ENCODE peak calls at places on chromosomes 1 and 21, in nine cellular contexts. One of them, this sample, is unnamed.

GRCh38 chr1:30872033-30872947 is 36.3 kb downstream of the SDC3 start:
- DNase-seq in iris pigment epithelial cell: no peak
- DNase-seq in HCT116: no peak
- DNase-seq in left lobe of liver: no peak
- DNase-seq in heart right ventricle: no peak
- DNase-seq in GM13976: no peak
- DNase-seq in ELR: no peak
- DNase-seq in AG10803: no peak
- DNase-seq in effector memory CD8-positive, alpha-beta T cell: no peak
- DNase-seq in this sample: no peak

GRCh38 chr1:59015708-59016107 is 231.9 kb upstream of the JUN start:
- DNase-seq in iris pigment epithelial cell: peak; percentile 78
- DNase-seq in HCT116: no peak
- DNase-seq in left lobe of liver: no peak
- DNase-seq in heart right ventricle: no peak
- DNase-seq in GM13976: no peak
- DNase-seq in ELR: peak; percentile 92
- DNase-seq in AG10803: peak; percentile 78
- DNase-seq in effector memory CD8-positive, alpha-beta T cell: no peak
- DNase-seq in this sample: no peak

GRCh38 chr1:7582439-7582972 is 188.6 kb upstream of the VAMP3 start:
- DNase-seq in iris pigment epithelial cell: no peak
- DNase-seq in HCT116: no peak
- DNase-seq in left lobe of liver: no peak
- DNase-seq in heart right ventricle: no peak
- DNase-seq in GM13976: no peak
- DNase-seq in ELR: no peak
- DNase-seq in AG10803: no peak
- DNase-seq in effector memory CD8-positive, alpha-beta T cell: no peak
- DNase-seq in this sample: no peak

GRCh38 chr1:32104127-32104526 is 3.7 kb upstream of the KPNA6 start:
- DNase-seq in iris pigment epithelial cell: no peak
- DNase-seq in HCT116: no peak
- DNase-seq in left lobe of liver: peak; percentile 55
- DNase-seq in heart right ventricle: no peak
- DNase-seq in GM13976: no peak
- DNase-seq in ELR: no peak
- DNase-seq in AG10803: no peak
- DNase-seq in effector memory CD8-positive, alpha-beta T cell: no peak
- DNase-seq in this sample: no peak

GRCh38 chr1:198749279-198749678 is 110.4 kb downstream of the PTPRC start:
- DNase-seq in iris pigment epithelial cell: no peak
- DNase-seq in HCT116: no peak
- DNase-seq in left lobe of liver: no peak
- DNase-seq in heart right ventricle: no peak
- DNase-seq in GM13976: no peak
- DNase-seq in ELR: peak; percentile 74
- DNase-seq in AG10803: no peak
- DNase-seq in effector memory CD8-positive, alpha-beta T cell: no peak
- DNase-seq in this sample: no peak

GRCh38 chr1:85576256-85576641 is 4.3 kb upstream of the CCN1 start:
- DNase-seq in iris pigment epithelial cell: no peak
- DNase-seq in HCT116: no peak
- DNase-seq in left lobe of liver: no peak
- DNase-seq in heart right ventricle: no peak
- DNase-seq in GM13976: no peak
- DNase-seq in ELR: no peak
- DNase-seq in AG10803: no peak
- DNase-seq in effector memory CD8-positive, alpha-beta T cell: no peak
- DNase-seq in this sample: no peak

GRCh38 chr1:115230281-115230680 is 107.8 kb downstream of the NGF start:
- DNase-seq in iris pigment epithelial cell: no peak
- DNase-seq in HCT116: no peak
- DNase-seq in left lobe of liver: no peak
- DNase-seq in heart right ventricle: no peak
- DNase-seq in GM13976: no peak
- DNase-seq in ELR: no peak
- DNase-seq in AG10803: no peak
- DNase-seq in effector memory CD8-positive, alpha-beta T cell: no peak
- DNase-seq in this sample: no peak

GRCh38 chr1:154178006-154178405 is 13.9 kb downstream of the TPM3 start:
- DNase-seq in iris pigment epithelial cell: no peak
- DNase-seq in HCT116: no peak
- DNase-seq in left lobe of liver: no peak
- DNase-seq in heart right ventricle: no peak
- DNase-seq in GM13976: no peak
- DNase-seq in ELR: no peak
- DNase-seq in AG10803: no peak
- DNase-seq in effector memory CD8-positive, alpha-beta T cell: no peak
- DNase-seq in this sample: no peak

GRCh38 chr1:241842565-241842964 is 5.4 kb upstream of the EXO1 start:
- DNase-seq in iris pigment epithelial cell: peak; percentile 69
- DNase-seq in HCT116: no peak
- DNase-seq in left lobe of liver: no peak
- DNase-seq in heart right ventricle: no peak
- DNase-seq in GM13976: no peak
- DNase-seq in ELR: peak; percentile 71
- DNase-seq in AG10803: peak; percentile 60
- DNase-seq in effector memory CD8-positive, alpha-beta T cell: no peak
- DNase-seq in this sample: no peak

GRCh38 chr1:229664133-229664689 is 38.2 kb downstream of the URB2 start:
- DNase-seq in iris pigment epithelial cell: peak; percentile 89
- DNase-seq in HCT116: no peak
- DNase-seq in left lobe of liver: no peak
- DNase-seq in heart right ventricle: peak; percentile 13
- DNase-seq in GM13976: peak; percentile 52
- DNase-seq in ELR: peak; percentile 89
- DNase-seq in AG10803: no peak
- DNase-seq in effector memory CD8-positive, alpha-beta T cell: peak; percentile 74
- DNase-seq in this sample: peak; percentile 61

GRCh38 chr1:160608941-160609340 is 29.6 kb upstream of the CD84 start:
- DNase-seq in iris pigment epithelial cell: no peak
- DNase-seq in HCT116: no peak
- DNase-seq in left lobe of liver: no peak
- DNase-seq in heart right ventricle: no peak
- DNase-seq in GM13976: no peak
- DNase-seq in ELR: no peak
- DNase-seq in AG10803: no peak
- DNase-seq in effector memory CD8-positive, alpha-beta T cell: no peak
- DNase-seq in this sample: no peak

GRCh38 chr1:160884579-160884978 is 401 bp downstream of the ITLN1 start:
- DNase-seq in iris pigment epithelial cell: no peak
- DNase-seq in HCT116: peak; percentile 6
- DNase-seq in left lobe of liver: no peak
- DNase-seq in heart right ventricle: no peak
- DNase-seq in GM13976: no peak
- DNase-seq in ELR: peak; percentile 23
- DNase-seq in AG10803: no peak
- DNase-seq in effector memory CD8-positive, alpha-beta T cell: no peak
- DNase-seq in this sample: no peak

GRCh38 chr1:202076050-202076511 is 46.6 kb upstream of the GPR37L1 start:
- DNase-seq in iris pigment epithelial cell: no peak
- DNase-seq in HCT116: no peak
- DNase-seq in left lobe of liver: no peak
- DNase-seq in heart right ventricle: peak; percentile 18
- DNase-seq in GM13976: peak; percentile 1
- DNase-seq in ELR: no peak
- DNase-seq in AG10803: no peak
- DNase-seq in effector memory CD8-positive, alpha-beta T cell: no peak
- DNase-seq in this sample: no peak

GRCh38 chr1:10733967-10734366 is 62.5 kb downstream of the CASZ1 start:
- DNase-seq in iris pigment epithelial cell: no peak
- DNase-seq in HCT116: no peak
- DNase-seq in left lobe of liver: no peak
- DNase-seq in heart right ventricle: no peak
- DNase-seq in GM13976: peak; percentile 85
- DNase-seq in ELR: no peak
- DNase-seq in AG10803: no peak
- DNase-seq in effector memory CD8-positive, alpha-beta T cell: no peak
- DNase-seq in this sample: no peak

GRCh38 chr1:180507826-180508724 is 5.7 kb upstream of the ACBD6 start:
- DNase-seq in iris pigment epithelial cell: peak; percentile 85
- DNase-seq in HCT116: no peak
- DNase-seq in left lobe of liver: no peak
- DNase-seq in heart right ventricle: no peak
- DNase-seq in GM13976: peak; percentile 17
- DNase-seq in ELR: peak; percentile 83
- DNase-seq in AG10803: peak; percentile 44
- DNase-seq in effector memory CD8-positive, alpha-beta T cell: no peak
- DNase-seq in this sample: no peak

GRCh38 chr21:34243562-34243961 is 120.2 kb upstream of the KCNE2 start:
- DNase-seq in iris pigment epithelial cell: peak; percentile 26
- DNase-seq in HCT116: peak; percentile 19
- DNase-seq in left lobe of liver: peak; percentile 49
- DNase-seq in heart right ventricle: no peak
- DNase-seq in GM13976: no peak
- DNase-seq in ELR: peak; percentile 34
- DNase-seq in AG10803: peak; percentile 13
- DNase-seq in effector memory CD8-positive, alpha-beta T cell: no peak
- DNase-seq in this sample: peak; percentile 14

GRCh38 chr1:76764638-76765572 is 102.4 kb upstream of the ST6GALNAC5 start:
- DNase-seq in iris pigment epithelial cell: peak; percentile 3
- DNase-seq in HCT116: no peak
- DNase-seq in left lobe of liver: no peak
- DNase-seq in heart right ventricle: peak; percentile 13
- DNase-seq in GM13976: no peak
- DNase-seq in ELR: no peak
- DNase-seq in AG10803: no peak
- DNase-seq in effector memory CD8-positive, alpha-beta T cell: no peak
- DNase-seq in this sample: no peak

GRCh38 chr1:78237364-78237916 is 191.7 kb downstream of the GIPC2 start:
- DNase-seq in iris pigment epithelial cell: no peak
- DNase-seq in HCT116: no peak
- DNase-seq in left lobe of liver: peak; percentile 67
- DNase-seq in heart right ventricle: no peak
- DNase-seq in GM13976: no peak
- DNase-seq in ELR: no peak
- DNase-seq in AG10803: no peak
- DNase-seq in effector memory CD8-positive, alpha-beta T cell: no peak
- DNase-seq in this sample: no peak

GRCh38 chr21:45532826-45533730 is 9.2 kb downstream of the SLC19A1 start:
- DNase-seq in iris pigment epithelial cell: no peak
- DNase-seq in HCT116: no peak
- DNase-seq in left lobe of liver: peak; percentile 47
- DNase-seq in heart right ventricle: no peak
- DNase-seq in GM13976: no peak
- DNase-seq in ELR: no peak
- DNase-seq in AG10803: no peak
- DNase-seq in effector memory CD8-positive, alpha-beta T cell: no peak
- DNase-seq in this sample: no peak

GRCh38 chr1:91523462-91523861 is 22.8 kb downstream of the CDC7 start:
- DNase-seq in iris pigment epithelial cell: peak; percentile 14
- DNase-seq in HCT116: no peak
- DNase-seq in left lobe of liver: no peak
- DNase-seq in heart right ventricle: no peak
- DNase-seq in GM13976: no peak
- DNase-seq in ELR: no peak
- DNase-seq in AG10803: peak; percentile 6
- DNase-seq in effector memory CD8-positive, alpha-beta T cell: no peak
- DNase-seq in this sample: no peak

GRCh38 chr1:230423936-230424335 is 2.2 kb downstream of the PGBD5 start:
- DNase-seq in iris pigment epithelial cell: no peak
- DNase-seq in HCT116: no peak
- DNase-seq in left lobe of liver: no peak
- DNase-seq in heart right ventricle: no peak
- DNase-seq in GM13976: no peak
- DNase-seq in ELR: no peak
- DNase-seq in AG10803: no peak
- DNase-seq in effector memory CD8-positive, alpha-beta T cell: no peak
- DNase-seq in this sample: no peak

GRCh38 chr21:43304621-43305335 is 122.2 kb downstream of the SIK1 start:
- DNase-seq in iris pigment epithelial cell: no peak
- DNase-seq in HCT116: no peak
- DNase-seq in left lobe of liver: no peak
- DNase-seq in heart right ventricle: no peak
- DNase-seq in GM13976: no peak
- DNase-seq in ELR: no peak
- DNase-seq in AG10803: no peak
- DNase-seq in effector memory CD8-positive, alpha-beta T cell: no peak
- DNase-seq in this sample: no peak

GRCh38 chr1:155801149-155801548 is 55.9 kb downstream of the GON4L start:
- DNase-seq in iris pigment epithelial cell: peak; percentile 78
- DNase-seq in HCT116: no peak
- DNase-seq in left lobe of liver: no peak
- DNase-seq in heart right ventricle: no peak
- DNase-seq in GM13976: peak; percentile 36
- DNase-seq in ELR: peak; percentile 88
- DNase-seq in AG10803: no peak
- DNase-seq in effector memory CD8-positive, alpha-beta T cell: no peak
- DNase-seq in this sample: no peak

GRCh38 chr1:43279161-43279560 is 6.2 kb downstream of the C1orf210 start:
- DNase-seq in iris pigment epithelial cell: no peak
- DNase-seq in HCT116: no peak
- DNase-seq in left lobe of liver: no peak
- DNase-seq in heart right ventricle: no peak
- DNase-seq in GM13976: no peak
- DNase-seq in ELR: no peak
- DNase-seq in AG10803: no peak
- DNase-seq in effector memory CD8-positive, alpha-beta T cell: no peak
- DNase-seq in this sample: no peak

GRCh38 chr1:78114034-78114956 is 68.5 kb downstream of the GIPC2 start:
- DNase-seq in iris pigment epithelial cell: peak; percentile 78
- DNase-seq in HCT116: peak; percentile 73
- DNase-seq in left lobe of liver: peak; percentile 52
- DNase-seq in heart right ventricle: peak; percentile 32
- DNase-seq in GM13976: peak; percentile 60
- DNase-seq in ELR: peak; percentile 88
- DNase-seq in AG10803: peak; percentile 75
- DNase-seq in effector memory CD8-positive, alpha-beta T cell: peak; percentile 45
- DNase-seq in this sample: peak; percentile 64